ENCODE peak calls at places on chromosomes 1 and 21, in ten cellular contexts. One of them, this sample, is unnamed.
A peak's percentile ranks its signal among the peaks of the same experiment; 100 is the strongest.

GRCh38 chr1:32464191-32464715 is 619 bp upstream of the ZBTB8B start:
- DNase-seq in HT1080: no peak
- DNase-seq in ACHN: no peak
- DNase-seq in NAMALWA: no peak
- DNase-seq in tibial nerve: no peak
- DNase-seq in activated T-cell treated with anti-CD3 and anti-CD28 coated beads for 1 hour: no peak
- DNase-seq in ascending aorta: no peak
- DNase-seq in activated CD4-positive, alpha-beta T cell treated with anti-CD3 and anti-CD28 coated beads for 1 hour: no peak
- DNase-seq in hepatocyte: peak; percentile 28
- DNase-seq in NCI-H510A treated with DMSO at 0.1 percent for 48 hours: peak; percentile 57
- DNase-seq in this sample: no peak

GRCh38 chr1:23843644-23844043 is 18.4 kb upstream of the HMGCL start:
- DNase-seq in activated CD4-positive, alpha-beta T cell treated with anti-CD3 and anti-CD28 coated beads for 1 hour: no peak
- DNase-seq in ACHN: no peak
- DNase-seq in NCI-H510A treated with DMSO at 0.1 percent for 48 hours: no peak
- DNase-seq in tibial nerve: no peak
- DNase-seq in NAMALWA: no peak
- DNase-seq in ascending aorta: no peak
- DNase-seq in HT1080: no peak
- DNase-seq in activated T-cell treated with anti-CD3 and anti-CD28 coated beads for 1 hour: no peak
- DNase-seq in hepatocyte: no peak
- DNase-seq in this sample: no peak

GRCh38 chr21:22409571-22409970 is 1411.4 kb downstream of the NCAM2 start:
- DNase-seq in ACHN: no peak
- DNase-seq in HT1080: no peak
- DNase-seq in NAMALWA: no peak
- DNase-seq in ascending aorta: no peak
- DNase-seq in activated T-cell treated with anti-CD3 and anti-CD28 coated beads for 1 hour: no peak
- DNase-seq in NCI-H510A treated with DMSO at 0.1 percent for 48 hours: no peak
- DNase-seq in tibial nerve: no peak
- DNase-seq in activated CD4-positive, alpha-beta T cell treated with anti-CD3 and anti-CD28 coated beads for 1 hour: no peak
- DNase-seq in hepatocyte: no peak
- DNase-seq in this sample: no peak

GRCh38 chr1:31848381-31848897 is 32.6 kb upstream of the SPOCD1 start:
- DNase-seq in NCI-H510A treated with DMSO at 0.1 percent for 48 hours: no peak
- DNase-seq in hepatocyte: no peak
- DNase-seq in ascending aorta: no peak
- DNase-seq in activated T-cell treated with anti-CD3 and anti-CD28 coated beads for 1 hour: peak; percentile 13
- DNase-seq in NAMALWA: peak; percentile 68
- DNase-seq in tibial nerve: no peak
- DNase-seq in activated CD4-positive, alpha-beta T cell treated with anti-CD3 and anti-CD28 coated beads for 1 hour: peak; percentile 18
- DNase-seq in HT1080: no peak
- DNase-seq in ACHN: no peak
- DNase-seq in this sample: no peak

GRCh38 chr1:212242288-212242984 is 42.8 kb upstream of the PPP2R5A start:
- DNase-seq in NAMALWA: no peak
- DNase-seq in NCI-H510A treated with DMSO at 0.1 percent for 48 hours: no peak
- DNase-seq in tibial nerve: no peak
- DNase-seq in ascending aorta: no peak
- DNase-seq in ACHN: no peak
- DNase-seq in hepatocyte: no peak
- DNase-seq in activated T-cell treated with anti-CD3 and anti-CD28 coated beads for 1 hour: no peak
- DNase-seq in HT1080: no peak
- DNase-seq in activated CD4-positive, alpha-beta T cell treated with anti-CD3 and anti-CD28 coated beads for 1 hour: no peak
- DNase-seq in this sample: no peak

GRCh38 chr1:34166191-34167090 is 1.4 kb upstream of the CSMD2 start:
- DNase-seq in NAMALWA: no peak
- DNase-seq in NCI-H510A treated with DMSO at 0.1 percent for 48 hours: no peak
- DNase-seq in ascending aorta: no peak
- DNase-seq in tibial nerve: no peak
- DNase-seq in activated CD4-positive, alpha-beta T cell treated with anti-CD3 and anti-CD28 coated beads for 1 hour: no peak
- DNase-seq in ACHN: no peak
- DNase-seq in hepatocyte: no peak
- DNase-seq in activated T-cell treated with anti-CD3 and anti-CD28 coated beads for 1 hour: no peak
- DNase-seq in HT1080: peak; percentile 26
- DNase-seq in this sample: no peak

GRCh38 chr1:3148171-3148570 is 79.2 kb downstream of the PRDM16 start:
- DNase-seq in activated CD4-positive, alpha-beta T cell treated with anti-CD3 and anti-CD28 coated beads for 1 hour: no peak
- DNase-seq in tibial nerve: no peak
- DNase-seq in ascending aorta: no peak
- DNase-seq in activated T-cell treated with anti-CD3 and anti-CD28 coated beads for 1 hour: no peak
- DNase-seq in NAMALWA: no peak
- DNase-seq in NCI-H510A treated with DMSO at 0.1 percent for 48 hours: no peak
- DNase-seq in hepatocyte: no peak
- DNase-seq in ACHN: no peak
- DNase-seq in HT1080: no peak
- DNase-seq in this sample: no peak

GRCh38 chr1:241462371-241462770 is 57.2 kb downstream of the FH start:
- DNase-seq in HT1080: no peak
- DNase-seq in activated CD4-positive, alpha-beta T cell treated with anti-CD3 and anti-CD28 coated beads for 1 hour: no peak
- DNase-seq in ACHN: no peak
- DNase-seq in activated T-cell treated with anti-CD3 and anti-CD28 coated beads for 1 hour: no peak
- DNase-seq in tibial nerve: no peak
- DNase-seq in ascending aorta: no peak
- DNase-seq in NAMALWA: no peak
- DNase-seq in hepatocyte: no peak
- DNase-seq in NCI-H510A treated with DMSO at 0.1 percent for 48 hours: no peak
- DNase-seq in this sample: no peak

GRCh38 chr1:115426271-115426771 is 88.3 kb upstream of the NGF start:
- DNase-seq in hepatocyte: peak; percentile 21
- DNase-seq in ACHN: peak; percentile 20
- DNase-seq in NAMALWA: no peak
- DNase-seq in NCI-H510A treated with DMSO at 0.1 percent for 48 hours: no peak
- DNase-seq in activated CD4-positive, alpha-beta T cell treated with anti-CD3 and anti-CD28 coated beads for 1 hour: no peak
- DNase-seq in ascending aorta: peak; percentile 38
- DNase-seq in tibial nerve: peak; percentile 53
- DNase-seq in activated T-cell treated with anti-CD3 and anti-CD28 coated beads for 1 hour: no peak
- DNase-seq in HT1080: peak; percentile 92
- DNase-seq in this sample: peak; percentile 24

GRCh38 chr1:15427280-15427666 is 11.0 kb upstream of the CTRC start:
- DNase-seq in NAMALWA: no peak
- DNase-seq in ACHN: no peak
- DNase-seq in HT1080: no peak
- DNase-seq in NCI-H510A treated with DMSO at 0.1 percent for 48 hours: no peak
- DNase-seq in activated T-cell treated with anti-CD3 and anti-CD28 coated beads for 1 hour: no peak
- DNase-seq in hepatocyte: no peak
- DNase-seq in ascending aorta: no peak
- DNase-seq in activated CD4-positive, alpha-beta T cell treated with anti-CD3 and anti-CD28 coated beads for 1 hour: no peak
- DNase-seq in tibial nerve: no peak
- DNase-seq in this sample: peak; percentile 42

GRCh38 chr1:169103002-169103401 is 3.5 kb upstream of the ATP1B1 start:
- DNase-seq in ACHN: no peak
- DNase-seq in hepatocyte: no peak
- DNase-seq in activated CD4-positive, alpha-beta T cell treated with anti-CD3 and anti-CD28 coated beads for 1 hour: no peak
- DNase-seq in NAMALWA: no peak
- DNase-seq in activated T-cell treated with anti-CD3 and anti-CD28 coated beads for 1 hour: no peak
- DNase-seq in HT1080: no peak
- DNase-seq in NCI-H510A treated with DMSO at 0.1 percent for 48 hours: no peak
- DNase-seq in tibial nerve: no peak
- DNase-seq in ascending aorta: no peak
- DNase-seq in this sample: no peak

GRCh38 chr1:174114788-174115448 is 44.4 kb upstream of the RABGAP1L start:
- DNase-seq in activated T-cell treated with anti-CD3 and anti-CD28 coated beads for 1 hour: no peak
- DNase-seq in tibial nerve: no peak
- DNase-seq in HT1080: peak; percentile 65
- DNase-seq in ACHN: peak; percentile 79
- DNase-seq in ascending aorta: no peak
- DNase-seq in activated CD4-positive, alpha-beta T cell treated with anti-CD3 and anti-CD28 coated beads for 1 hour: no peak
- DNase-seq in hepatocyte: peak; percentile 74
- DNase-seq in NAMALWA: peak; percentile 97
- DNase-seq in NCI-H510A treated with DMSO at 0.1 percent for 48 hours: peak; percentile 43
- DNase-seq in this sample: no peak

GRCh38 chr21:34668803-34669148 is at the start of gene CLIC6:
- DNase-seq in hepatocyte: peak; percentile 28
- DNase-seq in tibial nerve: peak; percentile 33
- DNase-seq in HT1080: no peak
- DNase-seq in NCI-H510A treated with DMSO at 0.1 percent for 48 hours: no peak
- DNase-seq in activated CD4-positive, alpha-beta T cell treated with anti-CD3 and anti-CD28 coated beads for 1 hour: no peak
- DNase-seq in ACHN: no peak
- DNase-seq in ascending aorta: no peak
- DNase-seq in activated T-cell treated with anti-CD3 and anti-CD28 coated beads for 1 hour: no peak
- DNase-seq in NAMALWA: no peak
- DNase-seq in this sample: no peak

GRCh38 chr1:71223949-71224348 is 143.1 kb upstream of the ZRANB2 start:
- DNase-seq in ACHN: no peak
- DNase-seq in HT1080: no peak
- DNase-seq in activated T-cell treated with anti-CD3 and anti-CD28 coated beads for 1 hour: no peak
- DNase-seq in tibial nerve: no peak
- DNase-seq in activated CD4-positive, alpha-beta T cell treated with anti-CD3 and anti-CD28 coated beads for 1 hour: no peak
- DNase-seq in NCI-H510A treated with DMSO at 0.1 percent for 48 hours: no peak
- DNase-seq in ascending aorta: no peak
- DNase-seq in NAMALWA: no peak
- DNase-seq in hepatocyte: no peak
- DNase-seq in this sample: no peak

GRCh38 chr1:28111157-28111556 is 22.7 kb upstream of the EYA3 start:
- DNase-seq in NAMALWA: peak; percentile 37
- DNase-seq in ACHN: no peak
- DNase-seq in activated CD4-positive, alpha-beta T cell treated with anti-CD3 and anti-CD28 coated beads for 1 hour: no peak
- DNase-seq in hepatocyte: no peak
- DNase-seq in NCI-H510A treated with DMSO at 0.1 percent for 48 hours: no peak
- DNase-seq in activated T-cell treated with anti-CD3 and anti-CD28 coated beads for 1 hour: no peak
- DNase-seq in HT1080: peak; percentile 35
- DNase-seq in tibial nerve: no peak
- DNase-seq in ascending aorta: no peak
- DNase-seq in this sample: no peak

GRCh38 chr1:206068314-206068713 is 15.3 kb downstream of the RHEX start:
- DNase-seq in hepatocyte: no peak
- DNase-seq in NCI-H510A treated with DMSO at 0.1 percent for 48 hours: no peak
- DNase-seq in activated CD4-positive, alpha-beta T cell treated with anti-CD3 and anti-CD28 coated beads for 1 hour: no peak
- DNase-seq in tibial nerve: no peak
- DNase-seq in ascending aorta: no peak
- DNase-seq in NAMALWA: no peak
- DNase-seq in activated T-cell treated with anti-CD3 and anti-CD28 coated beads for 1 hour: no peak
- DNase-seq in ACHN: no peak
- DNase-seq in HT1080: no peak
- DNase-seq in this sample: no peak

GRCh38 chr1:218957971-218958370 is 215.7 kb upstream of the LYPLAL1 start:
- DNase-seq in hepatocyte: no peak
- DNase-seq in tibial nerve: no peak
- DNase-seq in NCI-H510A treated with DMSO at 0.1 percent for 48 hours: no peak
- DNase-seq in activated T-cell treated with anti-CD3 and anti-CD28 coated beads for 1 hour: no peak
- DNase-seq in activated CD4-positive, alpha-beta T cell treated with anti-CD3 and anti-CD28 coated beads for 1 hour: no peak
- DNase-seq in NAMALWA: no peak
- DNase-seq in ascending aorta: no peak
- DNase-seq in HT1080: no peak
- DNase-seq in ACHN: no peak
- DNase-seq in this sample: no peak

GRCh38 chr1:118661769-118662320 is 326.3 kb downstream of the TBX15 start:
- DNase-seq in ascending aorta: no peak
- DNase-seq in hepatocyte: no peak
- DNase-seq in NCI-H510A treated with DMSO at 0.1 percent for 48 hours: no peak
- DNase-seq in activated CD4-positive, alpha-beta T cell treated with anti-CD3 and anti-CD28 coated beads for 1 hour: no peak
- DNase-seq in ACHN: no peak
- DNase-seq in tibial nerve: no peak
- DNase-seq in activated T-cell treated with anti-CD3 and anti-CD28 coated beads for 1 hour: no peak
- DNase-seq in NAMALWA: no peak
- DNase-seq in HT1080: peak; percentile 2
- DNase-seq in this sample: no peak

GRCh38 chr1:98102369-98103030 is 181.7 kb upstream of the DPYD start:
- DNase-seq in HT1080: no peak
- DNase-seq in NCI-H510A treated with DMSO at 0.1 percent for 48 hours: no peak
- DNase-seq in activated CD4-positive, alpha-beta T cell treated with anti-CD3 and anti-CD28 coated beads for 1 hour: no peak
- DNase-seq in hepatocyte: peak; percentile 6
- DNase-seq in NAMALWA: no peak
- DNase-seq in ascending aorta: no peak
- DNase-seq in ACHN: no peak
- DNase-seq in tibial nerve: no peak
- DNase-seq in activated T-cell treated with anti-CD3 and anti-CD28 coated beads for 1 hour: no peak
- DNase-seq in this sample: no peak

GRCh38 chr1:78690516-78690915 is 40.9 kb downstream of the IFI44 start:
- DNase-seq in tibial nerve: no peak
- DNase-seq in hepatocyte: no peak
- DNase-seq in activated CD4-positive, alpha-beta T cell treated with anti-CD3 and anti-CD28 coated beads for 1 hour: no peak
- DNase-seq in NAMALWA: no peak
- DNase-seq in NCI-H510A treated with DMSO at 0.1 percent for 48 hours: no peak
- DNase-seq in ascending aorta: no peak
- DNase-seq in ACHN: no peak
- DNase-seq in HT1080: no peak
- DNase-seq in activated T-cell treated with anti-CD3 and anti-CD28 coated beads for 1 hour: no peak
- DNase-seq in this sample: no peak

GRCh38 chr1:97277891-97278662 is 556.5 kb downstream of the PTBP2 start:
- DNase-seq in ACHN: peak; percentile 33
- DNase-seq in activated T-cell treated with anti-CD3 and anti-CD28 coated beads for 1 hour: no peak
- DNase-seq in tibial nerve: no peak
- DNase-seq in hepatocyte: no peak
- DNase-seq in HT1080: peak; percentile 72
- DNase-seq in NCI-H510A treated with DMSO at 0.1 percent for 48 hours: no peak
- DNase-seq in ascending aorta: no peak
- DNase-seq in NAMALWA: no peak
- DNase-seq in activated CD4-positive, alpha-beta T cell treated with anti-CD3 and anti-CD28 coated beads for 1 hour: no peak
- DNase-seq in this sample: no peak

GRCh38 chr1:5981009-5981380 is 11.2 kb downstream of the NPHP4 start:
- DNase-seq in tibial nerve: no peak
- DNase-seq in ACHN: no peak
- DNase-seq in NAMALWA: no peak
- DNase-seq in activated T-cell treated with anti-CD3 and anti-CD28 coated beads for 1 hour: no peak
- DNase-seq in activated CD4-positive, alpha-beta T cell treated with anti-CD3 and anti-CD28 coated beads for 1 hour: no peak
- DNase-seq in hepatocyte: no peak
- DNase-seq in ascending aorta: no peak
- DNase-seq in NCI-H510A treated with DMSO at 0.1 percent for 48 hours: peak; percentile 79
- DNase-seq in HT1080: no peak
- DNase-seq in this sample: no peak

GRCh38 chr1:170682809-170683208 is 18.9 kb downstream of the PRRX1 start:
- DNase-seq in NCI-H510A treated with DMSO at 0.1 percent for 48 hours: no peak
- DNase-seq in tibial nerve: no peak
- DNase-seq in activated CD4-positive, alpha-beta T cell treated with anti-CD3 and anti-CD28 coated beads for 1 hour: no peak
- DNase-seq in HT1080: no peak
- DNase-seq in hepatocyte: no peak
- DNase-seq in ascending aorta: no peak
- DNase-seq in activated T-cell treated with anti-CD3 and anti-CD28 coated beads for 1 hour: no peak
- DNase-seq in ACHN: no peak
- DNase-seq in NAMALWA: no peak
- DNase-seq in this sample: no peak